ENCODE peak calls at places on chromosome 18, in six cellular contexts. One of them, this sample, is unnamed.

GRCh38 chr18:79583984-79584401 is 95.6 kb upstream of the CTDP1 start:
- DNase-seq in body of pancreas: no peak
- DNase-seq in GM23338: no peak
- DNase-seq in K562: no peak
- DNase-seq in endodermal cell: peak; percentile 38
- DNase-seq in GM23248: no peak
- DNase-seq in this sample: no peak

GRCh38 chr18:75977069-75977468 is 518.0 kb downstream of the ZNF516 start:
- DNase-seq in GM23248: peak; percentile 43
- DNase-seq in endodermal cell: no peak
- DNase-seq in K562: no peak
- DNase-seq in body of pancreas: no peak
- DNase-seq in GM23338: no peak
- DNase-seq in this sample: no peak

GRCh38 chr18:78768655-78769501 is 210.7 kb upstream of the SALL3 start:
- DNase-seq in GM23248: no peak
- DNase-seq in K562: no peak
- DNase-seq in GM23338: no peak
- DNase-seq in endodermal cell: no peak
- DNase-seq in body of pancreas: no peak
- DNase-seq in this sample: no peak

GRCh38 chr18:63951302-63951705 is 2.2 kb downstream of the HMSD start:
- DNase-seq in GM23338: no peak
- DNase-seq in GM23248: peak; percentile 63
- DNase-seq in body of pancreas: no peak
- DNase-seq in K562: no peak
- DNase-seq in endodermal cell: no peak
- DNase-seq in this sample: no peak

GRCh38 chr18:42513416-42513815 is 558.4 kb downstream of the PIK3C3 start:
- DNase-seq in GM23248: no peak
- DNase-seq in endodermal cell: no peak
- DNase-seq in body of pancreas: no peak
- DNase-seq in GM23338: no peak
- DNase-seq in K562: no peak
- DNase-seq in this sample: no peak

GRCh38 chr18:11741505-11742145 is 52.6 kb downstream of the GNAL start:
- DNase-seq in K562: peak; percentile 63
- DNase-seq in GM23248: peak; percentile 24
- DNase-seq in body of pancreas: no peak
- DNase-seq in GM23338: peak; percentile 69
- DNase-seq in endodermal cell: no peak
- DNase-seq in this sample: no peak

GRCh38 chr18:9810216-9810804 is 75.5 kb upstream of the TXNDC2 start:
- DNase-seq in endodermal cell: no peak
- DNase-seq in GM23338: no peak
- DNase-seq in K562: no peak
- DNase-seq in body of pancreas: no peak
- DNase-seq in GM23248: no peak
- DNase-seq in this sample: no peak

GRCh38 chr18:62409821-62410220 is 84.7 kb downstream of the TNFRSF11A start:
- DNase-seq in GM23338: no peak
- DNase-seq in K562: no peak
- DNase-seq in endodermal cell: no peak
- DNase-seq in GM23248: no peak
- DNase-seq in body of pancreas: no peak
- DNase-seq in this sample: no peak

GRCh38 chr18:33212363-33212762 is 228.2 kb downstream of the CCDC178 start:
- DNase-seq in endodermal cell: no peak
- DNase-seq in body of pancreas: no peak
- DNase-seq in GM23248: peak; percentile 0
- DNase-seq in GM23338: no peak
- DNase-seq in K562: no peak
- DNase-seq in this sample: no peak

GRCh38 chr18:37641573-37641972 is 76.0 kb upstream of the CELF4 start:
- DNase-seq in K562: no peak
- DNase-seq in GM23248: no peak
- DNase-seq in endodermal cell: no peak
- DNase-seq in body of pancreas: no peak
- DNase-seq in GM23338: no peak
- DNase-seq in this sample: no peak

GRCh38 chr18:34549367-34549766 is 160.7 kb upstream of the DTNA start:
- DNase-seq in GM23338: no peak
- DNase-seq in K562: no peak
- DNase-seq in GM23248: no peak
- DNase-seq in endodermal cell: no peak
- DNase-seq in body of pancreas: no peak
- DNase-seq in this sample: no peak

GRCh38 chr18:48957136-48957535 is 6.4 kb upstream of the SMAD7 start:
- DNase-seq in K562: no peak
- DNase-seq in body of pancreas: no peak
- DNase-seq in GM23338: no peak
- DNase-seq in GM23248: peak; percentile 92
- DNase-seq in endodermal cell: no peak
- DNase-seq in this sample: no peak

GRCh38 chr18:60191926-60192325 is 180.6 kb downstream of the MC4R start:
- DNase-seq in K562: no peak
- DNase-seq in GM23338: peak; percentile 40
- DNase-seq in endodermal cell: no peak
- DNase-seq in GM23248: no peak
- DNase-seq in body of pancreas: no peak
- DNase-seq in this sample: no peak

GRCh38 chr18:12838178-12838634 is 45.8 kb downstream of the PTPN2 start:
- DNase-seq in GM23338: peak; percentile 26
- DNase-seq in GM23248: peak; percentile 93
- DNase-seq in endodermal cell: peak; percentile 51
- DNase-seq in body of pancreas: peak; percentile 92
- DNase-seq in K562: no peak
- DNase-seq in this sample: no peak

GRCh38 chr18:56326386-56327072 is 311.9 kb downstream of the TXNL1 start:
- DNase-seq in GM23248: no peak
- DNase-seq in GM23338: peak; percentile 43
- DNase-seq in body of pancreas: no peak
- DNase-seq in endodermal cell: no peak
- DNase-seq in K562: no peak
- DNase-seq in this sample: no peak

GRCh38 chr18:64807560-64807959 is 658.7 kb upstream of the LINC00305 start:
- DNase-seq in GM23338: no peak
- DNase-seq in body of pancreas: no peak
- DNase-seq in endodermal cell: no peak
- DNase-seq in K562: no peak
- DNase-seq in GM23248: no peak
- DNase-seq in this sample: no peak

GRCh38 chr18:10051877-10052631 is 138.2 kb downstream of the VAPA start:
- DNase-seq in body of pancreas: peak; percentile 53
- DNase-seq in GM23248: peak; percentile 78
- DNase-seq in K562: no peak
- DNase-seq in GM23338: no peak
- DNase-seq in endodermal cell: no peak
- DNase-seq in this sample: peak; percentile 63

GRCh38 chr18:26723986-26724385 is 141.5 kb downstream of the AQP4 start:
- DNase-seq in endodermal cell: no peak
- DNase-seq in GM23248: no peak
- DNase-seq in K562: no peak
- DNase-seq in body of pancreas: no peak
- DNase-seq in GM23338: no peak
- DNase-seq in this sample: no peak

GRCh38 chr18:62420513-62421209 is 95.6 kb downstream of the TNFRSF11A start:
- DNase-seq in K562: peak; percentile 76
- DNase-seq in body of pancreas: peak; percentile 73
- DNase-seq in endodermal cell: no peak
- DNase-seq in GM23248: peak; percentile 82
- DNase-seq in GM23338: no peak
- DNase-seq in this sample: no peak

GRCh38 chr18:39105095-39105494 is 1539.5 kb upstream of the CELF4 start:
- DNase-seq in GM23338: no peak
- DNase-seq in K562: no peak
- DNase-seq in GM23248: no peak
- DNase-seq in endodermal cell: no peak
- DNase-seq in body of pancreas: no peak
- DNase-seq in this sample: no peak

GRCh38 chr18:77321823-77322805 is 72.5 kb downstream of the GALR1 start:
- DNase-seq in GM23248: no peak
- DNase-seq in body of pancreas: peak; percentile 44
- DNase-seq in endodermal cell: no peak
- DNase-seq in GM23338: no peak
- DNase-seq in K562: peak; percentile 70
- DNase-seq in this sample: no peak
- H3K4me3 ChIP-seq in GM23248: no peak overlapping the region
- H3K4me3 ChIP-seq in body of pancreas: no peak overlapping the region
- H3K4me3 ChIP-seq in endodermal cell: no peak overlapping the region
- H3K4me3 ChIP-seq in GM23338: no peak overlapping the region
- H3K4me3 ChIP-seq in K562: no peak overlapping the region
- H3K4me3 ChIP-seq in this sample: no peak overlapping the region

GRCh38 chr18:58338141-58338540 is 290.8 kb downstream of the ALPK2 start:
- DNase-seq in body of pancreas: no peak
- DNase-seq in GM23248: no peak
- DNase-seq in GM23338: no peak
- DNase-seq in endodermal cell: no peak
- DNase-seq in K562: no peak
- DNase-seq in this sample: no peak
- H3K27ac ChIP-seq in body of pancreas: peak overlapping the region; percentile 70
- H3K27ac ChIP-seq in GM23248: no peak overlapping the region
- H3K27ac ChIP-seq in GM23338: peak overlapping the region; percentile 75
- H3K27ac ChIP-seq in endodermal cell: no peak overlapping the region
- H3K27ac ChIP-seq in K562: no peak overlapping the region
- H3K27ac ChIP-seq in this sample: no peak overlapping the region

GRCh38 chr18:67665266-67665665 is 148.7 kb upstream of the DSEL start:
- DNase-seq in endodermal cell: no peak
- DNase-seq in K562: no peak
- DNase-seq in GM23248: peak; percentile 78
- DNase-seq in GM23338: peak; percentile 30
- DNase-seq in body of pancreas: no peak
- DNase-seq in this sample: no peak

GRCh38 chr18:67672142-67672541 is 155.6 kb upstream of the DSEL start:
- DNase-seq in GM23338: no peak
- DNase-seq in endodermal cell: no peak
- DNase-seq in K562: no peak
- DNase-seq in GM23248: peak; percentile 82
- DNase-seq in body of pancreas: no peak
- DNase-seq in this sample: no peak

GRCh38 chr18:67672719-67673118 is 156.2 kb upstream of the DSEL start:
- DNase-seq in GM23338: no peak
- DNase-seq in K562: no peak
- DNase-seq in endodermal cell: no peak
- DNase-seq in GM23248: peak; percentile 62
- DNase-seq in body of pancreas: no peak
- DNase-seq in this sample: no peak

GRCh38 chr18:67669993-67670671 is 153.6 kb upstream of the DSEL start:
- DNase-seq in GM23248: peak; percentile 88
- DNase-seq in K562: no peak
- DNase-seq in GM23338: no peak
- DNase-seq in endodermal cell: no peak
- DNase-seq in body of pancreas: no peak
- DNase-seq in this sample: no peak
- H3K4me3 ChIP-seq in GM23248: peak overlapping the region; percentile 54
- H3K4me3 ChIP-seq in K562: no peak overlapping the region
- H3K4me3 ChIP-seq in GM23338: no peak overlapping the region
- H3K4me3 ChIP-seq in endodermal cell: no peak overlapping the region
- H3K4me3 ChIP-seq in body of pancreas: no peak overlapping the region
- H3K4me3 ChIP-seq in this sample: no peak overlapping the region

GRCh38 chr18:5662586-5663090 is 118.8 kb upstream of the EPB41L3 start:
- DNase-seq in endodermal cell: no peak
- DNase-seq in GM23248: no peak
- DNase-seq in body of pancreas: no peak
- DNase-seq in K562: no peak
- DNase-seq in GM23338: no peak
- DNase-seq in this sample: no peak
- H3K27ac ChIP-seq in endodermal cell: no peak overlapping the region
- H3K27ac ChIP-seq in GM23248: no peak overlapping the region
- H3K27ac ChIP-seq in body of pancreas: no peak overlapping the region
- H3K27ac ChIP-seq in K562: no peak overlapping the region
- H3K27ac ChIP-seq in GM23338: no peak overlapping the region
- H3K27ac ChIP-seq in this sample: no peak overlapping the region

DNA sequence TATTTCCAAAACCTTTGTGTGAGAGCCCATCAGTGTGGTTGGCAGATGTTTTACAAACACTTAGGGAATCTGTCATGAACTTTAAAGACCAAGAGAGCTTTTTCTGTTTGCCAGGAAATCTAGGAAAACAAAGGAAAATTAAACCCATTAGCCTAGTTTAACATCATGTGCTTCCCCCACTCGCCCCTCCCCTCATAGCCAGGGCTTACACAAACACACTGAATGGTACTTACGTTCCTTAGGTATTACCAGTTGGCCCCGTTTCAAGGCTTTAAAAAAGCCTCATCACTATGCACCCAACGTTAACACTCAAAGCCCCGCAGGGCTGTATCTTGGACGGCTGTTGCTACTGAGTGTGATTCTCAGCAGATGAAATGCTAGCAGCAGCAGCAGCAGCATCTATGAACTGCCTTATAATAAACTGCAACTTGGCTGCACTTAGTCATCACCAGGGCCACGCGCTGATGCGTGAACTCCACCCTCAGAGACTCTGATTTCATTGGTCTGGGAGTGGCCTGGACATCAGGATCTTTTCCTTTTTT is 20.1 kb upstream of the TTC39C start:
- DNase-seq in GM23248: peak; percentile 87
- DNase-seq in endodermal cell: no peak
- DNase-seq in GM23338: peak; percentile 41
- DNase-seq in body of pancreas: peak; percentile 23
- DNase-seq in K562: no peak
- DNase-seq in this sample: peak; percentile 37
- H3K4me3 ChIP-seq in GM23248: peak overlapping the region; percentile 10
- H3K4me3 ChIP-seq in endodermal cell: no peak overlapping the region
- H3K4me3 ChIP-seq in GM23338: no peak overlapping the region
- H3K4me3 ChIP-seq in body of pancreas: no peak overlapping the region
- H3K4me3 ChIP-seq in K562: no peak overlapping the region
- H3K4me3 ChIP-seq in this sample: no peak overlapping the region

GRCh38 chr18:21450913-21451312 is 149.6 kb downstream of the ESCO1 start:
- DNase-seq in endodermal cell: no peak
- DNase-seq in GM23338: no peak
- DNase-seq in GM23248: no peak
- DNase-seq in body of pancreas: no peak
- DNase-seq in K562: no peak
- DNase-seq in this sample: no peak
- H3K27ac ChIP-seq in endodermal cell: no peak overlapping the region
- H3K27ac ChIP-seq in GM23338: no peak overlapping the region
- H3K27ac ChIP-seq in GM23248: no peak overlapping the region
- H3K27ac ChIP-seq in body of pancreas: no peak overlapping the region
- H3K27ac ChIP-seq in K562: no peak overlapping the region
- H3K27ac ChIP-seq in this sample: no peak overlapping the region

DNA sequence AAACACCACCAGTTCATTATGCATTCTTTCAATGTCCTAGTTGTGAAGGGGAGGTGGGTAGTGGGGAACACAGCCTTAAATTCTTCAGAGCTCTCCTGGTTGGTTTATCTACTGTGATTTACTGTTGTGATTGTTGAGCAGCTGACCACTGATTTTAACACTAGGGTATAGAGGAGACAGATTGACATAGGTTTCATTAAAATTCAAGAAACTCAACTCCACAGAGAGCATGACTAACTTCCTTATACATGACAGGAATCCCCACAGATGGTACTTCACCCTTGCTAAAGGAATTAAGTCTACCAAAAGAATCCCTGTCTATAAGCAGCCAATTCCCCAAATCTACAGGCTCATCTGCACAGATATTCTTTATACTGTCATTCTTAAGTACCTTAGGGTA is 1377.8 kb upstream of the PIK3C3 start:
- DNase-seq in GM23338: no peak
- DNase-seq in endodermal cell: no peak
- DNase-seq in body of pancreas: no peak
- DNase-seq in K562: no peak
- DNase-seq in GM23248: no peak
- DNase-seq in this sample: no peak
- H3K4me3 ChIP-seq in GM23338: no peak overlapping the region
- H3K4me3 ChIP-seq in endodermal cell: no peak overlapping the region
- H3K4me3 ChIP-seq in body of pancreas: no peak overlapping the region
- H3K4me3 ChIP-seq in K562: no peak overlapping the region
- H3K4me3 ChIP-seq in GM23248: no peak overlapping the region
- H3K4me3 ChIP-seq in this sample: no peak overlapping the region

This sample was measured in testis.